ENCODE peak calls at places on chromosomes 12 and 14, in ten cellular contexts. One of them, this sample, is unnamed.

GRCh38 chr12:107511292-107511691 is 174.3 kb upstream of the PWP1 start:
- DNase-seq in tibial artery: no peak
- DNase-seq in colonic mucosa: no peak
- DNase-seq in PC-9: no peak
- DNase-seq in cardiac muscle cell: peak; percentile 20
- DNase-seq in brain microvascular endothelial cell: no peak
- DNase-seq in HFF-Myc: no peak
- DNase-seq in HCT116: no peak
- DNase-seq in foreskin fibroblast: peak; percentile 36
- DNase-seq in IMR-90: peak; percentile 38
- DNase-seq in this sample: peak; percentile 72

GRCh38 chr14:104770072-104770579 is 17.2 kb downstream of the SIVA1 start:
- DNase-seq in tibial artery: no peak
- DNase-seq in colonic mucosa: no peak
- DNase-seq in PC-9: no peak
- DNase-seq in cardiac muscle cell: no peak
- DNase-seq in brain microvascular endothelial cell: no peak
- DNase-seq in HFF-Myc: no peak
- DNase-seq in HCT116: no peak
- DNase-seq in foreskin fibroblast: peak; percentile 43
- DNase-seq in IMR-90: no peak
- DNase-seq in this sample: no peak

GRCh38 chr12:56565510-56566101 is 44.0 kb downstream of the RBMS2 start:
- DNase-seq in tibial artery: peak; percentile 72
- DNase-seq in colonic mucosa: peak; percentile 76
- DNase-seq in PC-9: no peak
- DNase-seq in cardiac muscle cell: peak; percentile 92
- DNase-seq in brain microvascular endothelial cell: peak; percentile 54
- DNase-seq in HFF-Myc: peak; percentile 67
- DNase-seq in HCT116: no peak
- DNase-seq in foreskin fibroblast: peak; percentile 87
- DNase-seq in IMR-90: peak; percentile 77
- DNase-seq in this sample: no peak

GRCh38 chr12:26938660-26939185 is 453 bp downstream of the FGFR1OP2 start:
- DNase-seq in tibial artery: peak; percentile 35
- DNase-seq in colonic mucosa: peak; percentile 45
- DNase-seq in PC-9: peak; percentile 43
- DNase-seq in cardiac muscle cell: no peak
- DNase-seq in brain microvascular endothelial cell: no peak
- DNase-seq in HFF-Myc: no peak
- DNase-seq in HCT116: peak; percentile 3
- DNase-seq in foreskin fibroblast: no peak
- DNase-seq in IMR-90: no peak
- DNase-seq in this sample: no peak

GRCh38 chr12:34361721-34362316 is 339.5 kb downstream of the ALG10 start:
- DNase-seq in tibial artery: no peak
- DNase-seq in colonic mucosa: no peak
- DNase-seq in PC-9: no peak
- DNase-seq in cardiac muscle cell: no peak
- DNase-seq in brain microvascular endothelial cell: no peak
- DNase-seq in HFF-Myc: no peak
- DNase-seq in HCT116: no peak
- DNase-seq in foreskin fibroblast: no peak
- DNase-seq in IMR-90: no peak
- DNase-seq in this sample: no peak

GRCh38 chr12:80636832-80637231 is 70.6 kb upstream of the MYF6 start:
- DNase-seq in tibial artery: no peak
- DNase-seq in colonic mucosa: no peak
- DNase-seq in PC-9: no peak
- DNase-seq in cardiac muscle cell: no peak
- DNase-seq in brain microvascular endothelial cell: peak; percentile 24
- DNase-seq in HFF-Myc: no peak
- DNase-seq in HCT116: no peak
- DNase-seq in foreskin fibroblast: peak; percentile 28
- DNase-seq in IMR-90: no peak
- DNase-seq in this sample: no peak

GRCh38 chr12:10941916-10942607 is 3.0 kb upstream of the TAS2R14 start:
- DNase-seq in tibial artery: no peak
- DNase-seq in colonic mucosa: no peak
- DNase-seq in PC-9: peak; percentile 83
- DNase-seq in cardiac muscle cell: no peak
- DNase-seq in brain microvascular endothelial cell: no peak
- DNase-seq in HFF-Myc: no peak
- DNase-seq in HCT116: peak; percentile 78
- DNase-seq in foreskin fibroblast: no peak
- DNase-seq in IMR-90: no peak
- DNase-seq in this sample: no peak

GRCh38 chr12:100494026-100494425 is 20.4 kb downstream of the NR1H4 start:
- DNase-seq in tibial artery: no peak
- DNase-seq in colonic mucosa: no peak
- DNase-seq in PC-9: no peak
- DNase-seq in cardiac muscle cell: no peak
- DNase-seq in brain microvascular endothelial cell: no peak
- DNase-seq in HFF-Myc: no peak
- DNase-seq in HCT116: no peak
- DNase-seq in foreskin fibroblast: no peak
- DNase-seq in IMR-90: no peak
- DNase-seq in this sample: no peak

GRCh38 chr14:75280831-75281690 is 2.4 kb downstream of the FOS start:
- DNase-seq in tibial artery: no peak
- DNase-seq in colonic mucosa: no peak
- DNase-seq in PC-9: peak; percentile 33
- DNase-seq in cardiac muscle cell: peak; percentile 70
- DNase-seq in brain microvascular endothelial cell: no peak
- DNase-seq in HFF-Myc: no peak
- DNase-seq in HCT116: no peak
- DNase-seq in foreskin fibroblast: no peak
- DNase-seq in IMR-90: peak; percentile 47
- DNase-seq in this sample: no peak

GRCh38 chr14:54207476-54207875 is 189.3 kb upstream of the CDKN3 start:
- DNase-seq in tibial artery: no peak
- DNase-seq in colonic mucosa: no peak
- DNase-seq in PC-9: no peak
- DNase-seq in cardiac muscle cell: peak; percentile 52
- DNase-seq in brain microvascular endothelial cell: no peak
- DNase-seq in HFF-Myc: no peak
- DNase-seq in HCT116: no peak
- DNase-seq in foreskin fibroblast: peak; percentile 54
- DNase-seq in IMR-90: no peak
- DNase-seq in this sample: no peak

GRCh38 chr14:54208751-54209150 is 188.1 kb upstream of the CDKN3 start:
- DNase-seq in tibial artery: no peak
- DNase-seq in colonic mucosa: no peak
- DNase-seq in PC-9: no peak
- DNase-seq in cardiac muscle cell: no peak
- DNase-seq in brain microvascular endothelial cell: no peak
- DNase-seq in HFF-Myc: no peak
- DNase-seq in HCT116: no peak
- DNase-seq in foreskin fibroblast: no peak
- DNase-seq in IMR-90: no peak
- DNase-seq in this sample: no peak

GRCh38 chr14:54207991-54208520 is 188.8 kb upstream of the CDKN3 start:
- DNase-seq in tibial artery: no peak
- DNase-seq in colonic mucosa: no peak
- DNase-seq in PC-9: no peak
- DNase-seq in cardiac muscle cell: peak; percentile 40
- DNase-seq in brain microvascular endothelial cell: no peak
- DNase-seq in HFF-Myc: no peak
- DNase-seq in HCT116: no peak
- DNase-seq in foreskin fibroblast: peak; percentile 41
- DNase-seq in IMR-90: no peak
- DNase-seq in this sample: no peak

GRCh38 chr14:54211562-54212308 is 185.1 kb upstream of the CDKN3 start:
- DNase-seq in tibial artery: no peak
- DNase-seq in colonic mucosa: no peak
- DNase-seq in PC-9: peak; percentile 70
- DNase-seq in cardiac muscle cell: peak; percentile 94
- DNase-seq in brain microvascular endothelial cell: peak; percentile 74
- DNase-seq in HFF-Myc: no peak
- DNase-seq in HCT116: peak; percentile 64
- DNase-seq in foreskin fibroblast: peak; percentile 83
- DNase-seq in IMR-90: peak; percentile 79
- DNase-seq in this sample: peak; percentile 89

DNA sequence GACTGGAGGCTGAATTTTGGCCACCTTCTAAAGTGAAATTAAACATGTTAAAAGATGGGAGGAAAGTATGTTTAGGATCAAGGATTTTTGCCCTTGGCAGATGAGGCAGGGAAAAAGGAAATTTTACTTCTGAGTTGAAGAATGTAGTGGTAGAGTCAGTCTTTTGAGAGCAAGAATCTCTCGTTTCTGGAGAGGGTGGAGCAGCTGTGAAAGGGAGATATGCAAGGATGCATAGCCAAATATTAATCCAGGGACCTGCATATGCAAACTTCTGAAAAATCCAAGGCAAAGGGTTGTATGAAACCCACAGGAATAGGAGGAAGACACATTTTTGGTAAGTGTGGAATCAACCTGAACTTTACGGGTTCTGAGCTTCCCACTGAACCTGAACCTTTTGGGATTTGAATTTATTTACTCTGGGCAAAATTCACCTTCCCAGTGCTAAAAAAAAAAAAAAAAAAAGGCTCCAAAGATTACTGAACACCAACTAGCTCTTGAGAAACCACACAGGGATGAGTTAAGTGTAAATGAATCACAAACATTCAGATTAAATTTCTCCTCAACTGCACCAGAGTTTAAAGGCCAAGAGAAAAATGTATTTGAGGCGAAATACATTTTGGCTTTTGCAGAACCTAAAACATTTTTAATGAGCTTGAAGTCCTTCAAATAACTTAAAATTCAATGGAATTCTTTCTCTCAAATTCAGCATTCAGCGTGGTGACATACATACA is 187.1 kb upstream of the CDKN3 start:
- DNase-seq in tibial artery: no peak
- DNase-seq in colonic mucosa: no peak
- DNase-seq in PC-9: no peak
- DNase-seq in cardiac muscle cell: peak; percentile 73
- DNase-seq in brain microvascular endothelial cell: no peak
- DNase-seq in HFF-Myc: no peak
- DNase-seq in HCT116: no peak
- DNase-seq in foreskin fibroblast: peak; percentile 41
- DNase-seq in IMR-90: peak; percentile 30
- DNase-seq in this sample: no peak
- TF ChIP-seq CTCF in tibial artery: no peak
- TF ChIP-seq CTCF in colonic mucosa: no peak
- TF ChIP-seq CTCF in PC-9: no peak
- TF ChIP-seq CTCF in cardiac muscle cell: no peak
- TF ChIP-seq CTCF in brain microvascular endothelial cell: no peak
- TF ChIP-seq CTCF in HFF-Myc: no peak
- TF ChIP-seq CTCF in HCT116: no peak
- TF ChIP-seq CTCF in foreskin fibroblast: no peak
- TF ChIP-seq CTCF in IMR-90: no peak
- TF ChIP-seq CTCF in this sample: no peak

DNA sequence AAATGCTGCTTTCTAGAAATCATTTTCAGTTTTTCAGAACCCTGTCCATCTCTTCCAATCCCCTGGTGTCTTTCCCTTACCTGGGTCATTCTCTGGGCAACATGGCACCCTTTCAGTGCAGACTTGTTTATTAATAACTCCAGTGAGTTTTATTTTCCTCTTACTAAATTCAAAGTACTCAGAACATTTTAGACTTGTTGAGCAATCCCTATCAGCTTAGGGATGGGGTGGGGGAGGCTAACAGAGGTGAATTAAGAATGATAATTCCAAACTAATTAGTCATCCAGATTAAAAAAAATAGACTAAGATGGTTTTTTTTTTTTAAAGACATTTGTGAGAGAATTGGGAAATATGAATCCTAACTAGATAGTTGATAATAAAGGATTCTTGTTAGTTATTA is 10.7 kb downstream of the GPRC5A start:
- DNase-seq in tibial artery: peak; percentile 48
- DNase-seq in colonic mucosa: no peak
- DNase-seq in PC-9: peak; percentile 81
- DNase-seq in cardiac muscle cell: peak; percentile 84
- DNase-seq in brain microvascular endothelial cell: peak; percentile 56
- DNase-seq in HFF-Myc: no peak
- DNase-seq in HCT116: no peak
- DNase-seq in foreskin fibroblast: peak; percentile 68
- DNase-seq in IMR-90: peak; percentile 74
- DNase-seq in this sample: no peak
- H3K4me3 ChIP-seq in tibial artery: peak overlapping the region; percentile 41
- H3K4me3 ChIP-seq in colonic mucosa: no peak overlapping the region
- H3K4me3 ChIP-seq in PC-9: peak overlapping the region; percentile 16
- H3K4me3 ChIP-seq in cardiac muscle cell: no peak overlapping the region
- H3K4me3 ChIP-seq in brain microvascular endothelial cell: no peak overlapping the region
- H3K4me3 ChIP-seq in HFF-Myc: peak overlapping the region; percentile 27
- H3K4me3 ChIP-seq in HCT116: peak overlapping the region; percentile 1
- H3K4me3 ChIP-seq in foreskin fibroblast: no peak overlapping the region
- H3K4me3 ChIP-seq in IMR-90: peak overlapping the region; percentile 1
- H3K4me3 ChIP-seq in this sample: no peak overlapping the region

GRCh38 chr12:119693511-119693910 is 25.6 kb downstream of the PRKAB1 start:
- DNase-seq in tibial artery: no peak
- DNase-seq in colonic mucosa: no peak
- DNase-seq in PC-9: no peak
- DNase-seq in cardiac muscle cell: no peak
- DNase-seq in brain microvascular endothelial cell: no peak
- DNase-seq in HFF-Myc: no peak
- DNase-seq in HCT116: no peak
- DNase-seq in foreskin fibroblast: peak; percentile 30
- DNase-seq in IMR-90: no peak
- DNase-seq in this sample: no peak

GRCh38 chr12:119694111-119694510 is 26.2 kb downstream of the PRKAB1 start:
- DNase-seq in tibial artery: no peak
- DNase-seq in colonic mucosa: no peak
- DNase-seq in PC-9: no peak
- DNase-seq in cardiac muscle cell: no peak
- DNase-seq in brain microvascular endothelial cell: no peak
- DNase-seq in HFF-Myc: no peak
- DNase-seq in HCT116: no peak
- DNase-seq in foreskin fibroblast: no peak
- DNase-seq in IMR-90: no peak
- DNase-seq in this sample: no peak

GRCh38 chr12:119696943-119697342 is 29.0 kb downstream of the PRKAB1 start:
- DNase-seq in tibial artery: no peak
- DNase-seq in colonic mucosa: no peak
- DNase-seq in PC-9: no peak
- DNase-seq in cardiac muscle cell: no peak
- DNase-seq in brain microvascular endothelial cell: no peak
- DNase-seq in HFF-Myc: no peak
- DNase-seq in HCT116: no peak
- DNase-seq in foreskin fibroblast: no peak
- DNase-seq in IMR-90: no peak
- DNase-seq in this sample: no peak

GRCh38 chr12:119693006-119693405 is 25.1 kb downstream of the PRKAB1 start:
- DNase-seq in tibial artery: peak; percentile 47
- DNase-seq in colonic mucosa: peak; percentile 84
- DNase-seq in PC-9: no peak
- DNase-seq in cardiac muscle cell: peak; percentile 98
- DNase-seq in brain microvascular endothelial cell: no peak
- DNase-seq in HFF-Myc: peak; percentile 88
- DNase-seq in HCT116: no peak
- DNase-seq in foreskin fibroblast: peak; percentile 98
- DNase-seq in IMR-90: peak; percentile 90
- DNase-seq in this sample: peak; percentile 86

GRCh38 chr12:119695034-119695433 is 27.1 kb downstream of the PRKAB1 start:
- DNase-seq in tibial artery: no peak
- DNase-seq in colonic mucosa: no peak
- DNase-seq in PC-9: no peak
- DNase-seq in cardiac muscle cell: peak; percentile 19
- DNase-seq in brain microvascular endothelial cell: peak; percentile 5
- DNase-seq in HFF-Myc: no peak
- DNase-seq in HCT116: no peak
- DNase-seq in foreskin fibroblast: no peak
- DNase-seq in IMR-90: no peak
- DNase-seq in this sample: no peak
- TF ChIP-seq CTCF in tibial artery: no peak
- TF ChIP-seq CTCF in colonic mucosa: peak; percentile 37
- TF ChIP-seq CTCF in PC-9: peak; percentile 41
- TF ChIP-seq CTCF in cardiac muscle cell: peak; percentile 73
- TF ChIP-seq CTCF in brain microvascular endothelial cell: peak; percentile 74
- TF ChIP-seq CTCF in HFF-Myc: peak; percentile 65
- TF ChIP-seq CTCF in HCT116: peak; percentile 62
- TF ChIP-seq CTCF in foreskin fibroblast: peak; percentile 66
- TF ChIP-seq CTCF in IMR-90: peak; percentile 38
- TF ChIP-seq CTCF in this sample: peak; percentile 73

GRCh38 chr14:101583709-101584048 is 22.4 kb downstream of the DIO3 start:
- DNase-seq in tibial artery: no peak
- DNase-seq in colonic mucosa: no peak
- DNase-seq in PC-9: no peak
- DNase-seq in cardiac muscle cell: no peak
- DNase-seq in brain microvascular endothelial cell: no peak
- DNase-seq in HFF-Myc: no peak
- DNase-seq in HCT116: no peak
- DNase-seq in foreskin fibroblast: no peak
- DNase-seq in IMR-90: no peak
- DNase-seq in this sample: no peak
- H3K4me3 ChIP-seq in tibial artery: no peak overlapping the region
- H3K4me3 ChIP-seq in colonic mucosa: no peak overlapping the region
- H3K4me3 ChIP-seq in PC-9: no peak overlapping the region
- H3K4me3 ChIP-seq in cardiac muscle cell: no peak overlapping the region
- H3K4me3 ChIP-seq in brain microvascular endothelial cell: no peak overlapping the region
- H3K4me3 ChIP-seq in HFF-Myc: no peak overlapping the region
- H3K4me3 ChIP-seq in HCT116: no peak overlapping the region
- H3K4me3 ChIP-seq in foreskin fibroblast: no peak overlapping the region
- H3K4me3 ChIP-seq in IMR-90: no peak overlapping the region
- H3K4me3 ChIP-seq in this sample: no peak overlapping the region